ENCODE peak calls at places on chromosomes 2 and 18, in nine cellular contexts. T is heart right ventricle; W is lower lobe of right lung; B is CD8-positive, alpha-beta T cell; I is IMR-90; O is HCT116; Q is CD4-positive, CD25-positive, alpha-beta regulatory T cell; M is prostate gland; G is SK-N-SH. K is an unnamed sample.

GRCh38 chr2:73896362-73897239 is 3.8 kb downstream of the ACTG2 start:
- DNase-seq in T (no peak), W (no peak), B (peak; percentile 43), I (peak; percentile 92), O (no peak), Q (peak; percentile 26), M (no peak), G (no peak), K (peak; percentile 57)

GRCh38 chr2:150027164-150027563 is 439.6 kb upstream of the MMADHC start:
- DNase-seq in T (no peak), W (no peak), B (no peak), I (no peak), O (no peak), Q (no peak), M (no peak), G (no peak), K (no peak)

GRCh38 chr2:233385489-233386044 is 31.3 kb downstream of the DGKD start:
- DNase-seq in T (no peak), W (no peak), B (peak; percentile 58), I (no peak), O (no peak), Q (peak; percentile 26), M (no peak), G (no peak), K (no peak)

GRCh38 chr18:45328762-45329161 is 286.5 kb upstream of the SLC14A2 start:
- DNase-seq in T (no peak), W (no peak), B (no peak), I (no peak), O (no peak), Q (no peak), M (no peak), G (no peak), K (no peak)

GRCh38 chr2:213149332-213149875 is 2.0 kb downstream of the IKZF2 start:
- DNase-seq in T (no peak), W (no peak), B (no peak), I (peak; percentile 11), O (no peak), Q (no peak), M (no peak), G (no peak), K (no peak)

GRCh38 chr2:104844813-104845551 is 8.9 kb upstream of the POU3F3 start:
- DNase-seq in T (no peak), W (no peak), B (no peak), I (no peak), O (no peak), Q (no peak), M (no peak), G (peak; percentile 71), K (no peak)

GRCh38 chr2:104969564-104969963 is 68.3 kb upstream of the MRPS9 start:
- DNase-seq in T (no peak), W (no peak), B (no peak), I (no peak), O (peak; percentile 83), Q (no peak), M (no peak), G (no peak), K (no peak)

GRCh38 chr2:128641421-128642095 is 322.9 kb upstream of the HS6ST1 start:
- DNase-seq in T (no peak), W (no peak), B (peak; percentile 8), I (no peak), O (no peak), Q (no peak), M (no peak), G (no peak), K (peak; percentile 51)

GRCh38 chr18:45670281-45670962 is 53.6 kb upstream of the SLC14A1 start:
- DNase-seq in T (no peak), W (no peak), B (peak; percentile 52), I (peak; percentile 85), O (no peak), Q (peak; percentile 59), M (no peak), G (no peak), K (no peak)

GRCh38 chr18:36187138-36187825 is at the start of gene MOCOS:
- DNase-seq in T (peak; percentile 82), W (peak; percentile 90), B (peak; percentile 45), I (peak; percentile 42), O (peak; percentile 29), Q (peak; percentile 25), M (peak; percentile 72), G (peak; percentile 92), K (peak; percentile 94)

GRCh38 chr2:235238537-235238936 is 255.3 kb upstream of the AGAP1 start:
- DNase-seq in T (peak; percentile 55), W (peak; percentile 64), B (no peak), I (peak; percentile 46), O (no peak), Q (no peak), M (no peak), G (peak; percentile 64), K (no peak)

GRCh38 chr2:240962371-240963064 is 35.9 kb upstream of the SNED1 start:
- DNase-seq in T (no peak), W (peak; percentile 61), B (peak; percentile 9), I (no peak), O (no peak), Q (no peak), M (no peak), G (peak; percentile 58), K (peak; percentile 82)

GRCh38 chr2:43013821-43014345 is 212.5 kb downstream of the ZFP36L2 start:
- DNase-seq in T (no peak), W (no peak), B (no peak), I (no peak), O (no peak), Q (no peak), M (no peak), G (no peak), K (no peak)

GRCh38 chr2:197073701-197074433 is 147.4 kb upstream of the PGAP1 start:
- DNase-seq in T (peak; percentile 77), W (no peak), B (no peak), I (no peak), O (no peak), Q (no peak), M (no peak), G (no peak), K (peak; percentile 82)

GRCh38 chr2:239312741-239313246 is 88.0 kb downstream of the HDAC4 start:
- DNase-seq in T (no peak), W (peak; percentile 40), B (peak; percentile 8), I (no peak), O (no peak), Q (no peak), M (no peak), G (peak; percentile 59), K (peak; percentile 75)

GRCh38 chr2:239310401-239311061 is 90.3 kb downstream of the HDAC4 start:
- DNase-seq in T (no peak), W (no peak), B (no peak), I (no peak), O (no peak), Q (no peak), M (no peak), G (no peak), K (peak; percentile 52)

GRCh38 chr2:239312081-239312501 is 88.7 kb downstream of the HDAC4 start:
- DNase-seq in T (no peak), W (no peak), B (peak; percentile 2), I (no peak), O (no peak), Q (no peak), M (no peak), G (no peak), K (peak; percentile 47)

GRCh38 chr2:239309398-239310245 is 91.2 kb downstream of the HDAC4 start:
- DNase-seq in T (no peak), W (peak; percentile 29), B (no peak), I (no peak), O (no peak), Q (no peak), M (no peak), G (peak; percentile 76), K (peak; percentile 69)

GRCh38 chr2:239311132-239312040 is 89.4 kb downstream of the HDAC4 start:
- DNase-seq in T (no peak), W (peak; percentile 80), B (peak; percentile 7), I (no peak), O (no peak), Q (no peak), M (peak; percentile 74), G (no peak), K (no peak)
- H3K27ac ChIP-seq in T (peak overlapping the region; percentile 47), W (peak overlapping the region; percentile 46), B (no peak overlapping the region), I (no peak overlapping the region), O (no peak overlapping the region), Q (no peak overlapping the region), M (peak overlapping the region; percentile 62), G (no peak overlapping the region), K (no peak overlapping the region)

DNA sequence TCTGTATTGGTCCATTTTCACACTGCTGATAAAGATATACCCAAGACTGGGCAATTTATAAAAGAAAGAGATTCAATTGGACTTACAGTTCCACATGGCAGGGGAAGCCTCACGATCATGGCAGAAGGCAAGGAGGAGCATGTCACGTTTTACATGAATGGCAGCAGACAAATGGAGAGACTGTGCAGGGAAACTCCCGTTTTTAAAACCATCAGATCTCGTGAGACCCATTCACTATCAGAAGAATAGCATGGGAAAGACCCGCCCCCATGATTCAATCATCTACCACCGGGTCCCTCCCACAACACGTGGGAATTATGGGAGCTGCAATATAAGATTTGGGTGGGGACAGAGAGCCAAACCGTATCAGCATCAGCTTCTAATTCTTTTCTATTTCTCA is 217.0 kb downstream of the ANAPC1 start:
- DNase-seq in T (no peak), W (no peak), B (no peak), I (no peak), O (no peak), Q (no peak), M (no peak), G (no peak), K (no peak)
- H3K27ac ChIP-seq in T (no peak overlapping the region), W (no peak overlapping the region), B (no peak overlapping the region), I (no peak overlapping the region), O (no peak overlapping the region), Q (no peak overlapping the region), M (no peak overlapping the region), G (no peak overlapping the region), K (no peak overlapping the region)

GRCh38 chr2:207282916-207283315 is 117.2 kb upstream of the KLF7 start:
- DNase-seq in T (no peak), W (no peak), B (no peak), I (no peak), O (no peak), Q (no peak), M (no peak), G (no peak), K (no peak)
- H3K27ac ChIP-seq in T (peak overlapping the region; percentile 66), W (no peak overlapping the region), B (no peak overlapping the region), I (no peak overlapping the region), O (no peak overlapping the region), Q (no peak overlapping the region), M (no peak overlapping the region), G (peak overlapping the region; percentile 43), K (no peak overlapping the region)

DNA sequence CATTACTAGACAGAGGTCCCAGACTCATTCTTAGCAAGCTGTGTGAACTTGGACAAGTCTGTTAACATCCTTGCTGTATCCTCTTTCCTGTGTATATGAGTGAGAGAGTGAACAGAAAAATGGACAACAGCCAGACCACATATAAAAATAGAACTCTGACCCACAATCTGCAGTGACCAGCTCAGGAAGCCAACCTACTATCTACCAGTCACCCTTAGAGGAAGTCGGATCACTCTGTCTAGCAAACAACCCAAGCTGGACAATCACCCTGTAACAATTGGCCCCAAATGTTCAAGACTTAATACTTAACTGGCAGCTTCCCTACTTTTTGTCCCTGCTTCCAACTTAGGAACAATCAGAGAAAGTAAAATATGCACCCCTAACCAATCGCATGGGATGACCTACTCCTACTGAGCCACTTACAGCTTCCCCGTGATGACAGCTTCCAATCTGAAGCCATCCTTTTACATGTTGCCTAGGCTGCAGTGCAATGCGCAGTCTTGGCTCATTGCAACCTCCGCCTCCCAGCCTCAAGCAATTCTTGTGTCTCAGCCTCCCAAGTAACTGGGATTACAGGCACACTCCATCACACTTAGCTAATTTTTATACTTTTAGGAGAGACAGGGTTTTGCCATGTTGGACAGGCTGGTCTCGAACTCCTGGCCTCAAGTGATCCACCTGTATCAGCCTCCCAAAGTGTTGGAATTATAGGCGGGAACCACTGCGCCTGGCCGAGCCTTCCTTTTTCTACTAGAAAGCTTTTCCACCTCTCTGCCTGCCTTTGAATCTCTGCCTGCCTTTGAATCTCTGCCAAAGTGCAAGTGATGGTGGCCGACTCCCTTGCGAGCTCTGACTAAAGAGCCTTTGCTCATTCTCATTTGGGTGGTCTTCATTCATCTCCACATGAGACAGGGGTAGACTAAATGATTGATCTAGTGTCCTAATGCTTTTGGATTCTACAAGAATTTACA is 158.3 kb upstream of the NDUFV2 start:
- DNase-seq in T (no peak), W (no peak), B (no peak), I (peak; percentile 94), O (no peak), Q (no peak), M (no peak), G (no peak), K (no peak)
- H3K27ac ChIP-seq in T (peak overlapping the region; percentile 10), W (no peak overlapping the region), B (no peak overlapping the region), I (peak overlapping the region; percentile 94), O (no peak overlapping the region), Q (no peak overlapping the region), M (no peak overlapping the region), G (no peak overlapping the region), K (no peak overlapping the region)